ENCODE peak calls at places on chromosomes 1 and 21, in eight cellular contexts. J is fibroblast of villous mesenchyme; Y is left ventricle myocardium superior; N is T-cell; V is CD4-positive, alpha-beta T cell; R is caudate nucleus; P is GM13977; O is mammary epithelial cell. U is an unnamed sample.

GRCh38 chr1:200342511-200343400 is 67.1 kb downstream of the ZNF281 start:
- DNase-seq in Y (no peak), P (no peak), V (no peak), N (no peak), R (no peak), J (peak; percentile 45), O (peak; percentile 49), U (no peak)

GRCh38 chr1:232335751-232336274 is 294.1 kb downstream of the SIPA1L2 start:
- DNase-seq in R (no peak), V (no peak), O (no peak), J (no peak), P (no peak), N (no peak), Y (no peak), U (no peak)

GRCh38 chr1:25799758-25800537 is at the start of gene SELENON:
- DNase-seq in P (peak; percentile 79), V (peak; percentile 37), J (peak; percentile 67), Y (peak; percentile 89), O (no peak), N (no peak), R (no peak), U (peak; percentile 92)

GRCh38 chr1:87644500-87645245 is 316.0 kb downstream of the LMO4 start:
- DNase-seq in J (peak; percentile 7), Y (no peak), O (peak; percentile 58), R (no peak), V (no peak), N (no peak), P (no peak), U (no peak)

GRCh38 chr1:232767381-232768074 is 37.7 kb upstream of the MAP10 start:
- DNase-seq in O (peak; percentile 78), Y (peak; percentile 32), N (no peak), R (no peak), V (no peak), J (peak; percentile 82), P (no peak), U (no peak)

GRCh38 chr1:215992620-215993019 is 425.5 kb downstream of the KCTD3 start:
- DNase-seq in P (peak; percentile 4), Y (no peak), O (peak; percentile 8), V (no peak), N (no peak), J (peak; percentile 3), R (no peak), U (no peak)

GRCh38 chr1:86470859-86471258 is 2.1 kb downstream of the CLCA1 start:
- DNase-seq in N (no peak), J (no peak), R (no peak), O (no peak), Y (no peak), P (peak; percentile 31), V (no peak), U (no peak)

GRCh38 chr21:17780539-17780938 is 38.6 kb downstream of the C21orf91 start:
- DNase-seq in J (no peak), O (no peak), Y (no peak), N (peak; percentile 48), P (peak; percentile 18), V (peak; percentile 56), R (no peak), U (no peak)

GRCh38 chr1:77044133-77044849 is 174.9 kb downstream of the PIGK start:
- DNase-seq in O (peak; percentile 70), P (no peak), V (no peak), R (no peak), N (no peak), J (no peak), Y (no peak), U (no peak)